ENCODE peak calls at places on chromosomes 6 and 20, in five cellular contexts. I, A, R, Q and B are unnamed samples.

GRCh38 chr6:145632971-145633370 is 102.3 kb downstream of the EPM2A start:
- DNase-seq in I (no peak), A (no peak), R (no peak), Q (no peak), B (no peak)

GRCh38 chr20:43982016-43982415 is 67.4 kb downstream of the TOX2 start:
- DNase-seq in I (no peak), A (no peak), R (no peak), Q (no peak), B (no peak)

GRCh38 chr6:168518867-168519266 is 77.9 kb downstream of the SMOC2 start:
- DNase-seq in I (no peak), A (no peak), R (no peak), Q (no peak), B (no peak)

GRCh38 chr6:37435816-37436215 is 2.8 kb downstream of the CMTR1 start:
- DNase-seq in I (no peak), A (no peak), R (no peak), Q (no peak), B (no peak)

GRCh38 chr20:54570561-54570960 is 95.2 kb downstream of the DOK5 start:
- DNase-seq in I (no peak), A (no peak), R (no peak), Q (no peak), B (no peak)

GRCh38 chr6:52992980-52993379 is 2.1 kb downstream of the GSTA4 start:
- DNase-seq in I (no peak), A (no peak), R (no peak), Q (no peak), B (no peak)

GRCh38 chr6:393391-394221 is 2.1 kb downstream of the IRF4 start:
- DNase-seq in I (no peak), A (no peak), R (no peak), Q (no peak), B (no peak)

GRCh38 chr20:52948491-52948890 is 23.7 kb upstream of the TSHZ2 start:
- DNase-seq in I (no peak), A (no peak), R (no peak), Q (no peak), B (no peak)

GRCh38 chr20:46350201-46350985 is 42.1 kb upstream of the CDH22 start:
- DNase-seq in I (no peak), A (no peak), R (peak), Q (peak), B (no peak)

GRCh38 chr6:42402184-42402583 is 49.5 kb downstream of the TRERF1 start:
- DNase-seq in I (no peak), A (no peak), R (peak), Q (no peak), B (no peak)

GRCh38 chr6:139129284-139129683 is 5.6 kb upstream of the HECA start:
- DNase-seq in I (no peak), A (no peak), R (no peak), Q (no peak), B (no peak)

GRCh38 chr20:2042400-2042799 is 48.5 kb upstream of the PDYN start:
- DNase-seq in I (no peak), A (no peak), R (no peak), Q (no peak), B (no peak)

GRCh38 chr6:109322825-109323580 is 59.3 kb downstream of the CD164 start:
- DNase-seq in I (no peak), A (no peak), R (no peak), Q (peak), B (no peak)

GRCh38 chr6:7691675-7692452 is 34.0 kb upstream of the BMP6 start:
- DNase-seq in I (peak), A (no peak), R (no peak), Q (peak), B (no peak)

GRCh38 chr6:32885698-32886286 is 31.8 kb downstream of the PSMB9 start:
- DNase-seq in I (peak), A (no peak), R (peak), Q (peak), B (no peak)

GRCh38 chr20:43949741-43950618 is 35.3 kb downstream of the TOX2 start:
- DNase-seq in I (no peak), A (no peak), R (peak), Q (peak), B (no peak)

GRCh38 chr20:21048841-21049273 is 57.3 kb downstream of the LINC00237 start:
- DNase-seq in I (peak), A (peak), R (no peak), Q (peak), B (peak)

GRCh38 chr6:11828185-11828897 is 49.7 kb upstream of the ADTRP start:
- DNase-seq in I (no peak), A (no peak), R (peak), Q (no peak), B (no peak)

GRCh38 chr20:5970381-5970780 is 19.9 kb downstream of the MCM8 start:
- DNase-seq in I (no peak), A (no peak), R (no peak), Q (no peak), B (no peak)

GRCh38 chr6:50927816-50928215 is 109.1 kb downstream of the TFAP2B start:
- DNase-seq in I (no peak), A (no peak), R (no peak), Q (no peak), B (no peak)

GRCh38 chr20:50274570-50275430 is 84.2 kb downstream of the CEBPB start:
- DNase-seq in I (peak), A (no peak), R (no peak), Q (no peak), B (no peak)

GRCh38 chr6:453152-453551 is 61.6 kb downstream of the IRF4 start:
- DNase-seq in I (no peak), A (peak), R (no peak), Q (no peak), B (no peak)

GRCh38 chr6:41659935-41660334 is 21.7 kb downstream of the MDFI start:
- DNase-seq in I (no peak), A (no peak), R (no peak), Q (no peak), B (no peak)

GRCh38 chr20:6686171-6686570 is 81.3 kb upstream of the BMP2 start:
- DNase-seq in I (no peak), A (no peak), R (no peak), Q (no peak), B (no peak)

GRCh38 chr6:132812756-132813172 is 1.6 kb upstream of the RPS12 start:
- DNase-seq in I (peak), A (no peak), R (no peak), Q (peak), B (no peak)

GRCh38 chr20:59948828-59949720 is 8.9 kb downstream of the FAM217B start:
- DNase-seq in I (peak), A (no peak), R (no peak), Q (peak), B (no peak)

GRCh38 chr20:50810063-50810462 is 15.2 kb downstream of the BCAS4 start:
- DNase-seq in I (no peak), A (no peak), R (no peak), Q (no peak), B (no peak)

GRCh38 chr6:130233332-130233731 is 10.6 kb upstream of the SAMD3 start:
- DNase-seq in I (no peak), A (no peak), R (no peak), Q (no peak), B (no peak)

GRCh38 chr6:79672631-79673065 is 41.5 kb downstream of the SH3BGRL2 start:
- DNase-seq in I (peak), A (no peak), R (no peak), Q (peak), B (no peak)

GRCh38 chr6:144548525-144548924 is 263.4 kb downstream of the UTRN start:
- DNase-seq in I (no peak), A (no peak), R (no peak), Q (no peak), B (no peak)

GRCh38 chr20:62371588-62372041 is 4.5 kb upstream of the LAMA5 start:
- DNase-seq in I (no peak), A (no peak), R (no peak), Q (no peak), B (no peak)

GRCh38 chr6:66849843-66850242 is 1142.8 kb upstream of the EYS start:
- DNase-seq in I (no peak), A (no peak), R (no peak), Q (no peak), B (no peak)

GRCh38 chr20:36793294-36794115 is 19.9 kb upstream of the DSN1 start:
- DNase-seq in I (no peak), A (no peak), R (no peak), Q (no peak), B (no peak)

GRCh38 chr20:19222520-19223040 is 10.1 kb downstream of the SLC24A3 start:
- DNase-seq in I (no peak), A (no peak), R (no peak), Q (no peak), B (no peak)

GRCh38 chr20:36384022-36384619 is 78.0 kb downstream of the DLGAP4 start:
- DNase-seq in I (peak), A (peak), R (no peak), Q (peak), B (peak)

GRCh38 chr20:53080969-53081871 is 109.1 kb downstream of the TSHZ2 start:
- DNase-seq in I (peak), A (no peak), R (no peak), Q (no peak), B (no peak)

GRCh38 chr6:134477991-134478635 is 160.2 kb upstream of the SGK1 start:
- DNase-seq in I (no peak), A (no peak), R (no peak), Q (no peak), B (no peak)

GRCh38 chr6:136792066-136792944 is at the start of gene MAP3K5:
- DNase-seq in I (peak), A (peak), R (no peak), Q (peak), B (peak)

GRCh38 chr6:143397229-143398222 is 53.0 kb downstream of the ADAT2 start:
- DNase-seq in I (peak), A (no peak), R (no peak), Q (peak), B (peak)
- TF ChIP-seq ATF3 in I (peak), A (no peak), R (no peak), Q (no peak), B (no peak)

DNA sequence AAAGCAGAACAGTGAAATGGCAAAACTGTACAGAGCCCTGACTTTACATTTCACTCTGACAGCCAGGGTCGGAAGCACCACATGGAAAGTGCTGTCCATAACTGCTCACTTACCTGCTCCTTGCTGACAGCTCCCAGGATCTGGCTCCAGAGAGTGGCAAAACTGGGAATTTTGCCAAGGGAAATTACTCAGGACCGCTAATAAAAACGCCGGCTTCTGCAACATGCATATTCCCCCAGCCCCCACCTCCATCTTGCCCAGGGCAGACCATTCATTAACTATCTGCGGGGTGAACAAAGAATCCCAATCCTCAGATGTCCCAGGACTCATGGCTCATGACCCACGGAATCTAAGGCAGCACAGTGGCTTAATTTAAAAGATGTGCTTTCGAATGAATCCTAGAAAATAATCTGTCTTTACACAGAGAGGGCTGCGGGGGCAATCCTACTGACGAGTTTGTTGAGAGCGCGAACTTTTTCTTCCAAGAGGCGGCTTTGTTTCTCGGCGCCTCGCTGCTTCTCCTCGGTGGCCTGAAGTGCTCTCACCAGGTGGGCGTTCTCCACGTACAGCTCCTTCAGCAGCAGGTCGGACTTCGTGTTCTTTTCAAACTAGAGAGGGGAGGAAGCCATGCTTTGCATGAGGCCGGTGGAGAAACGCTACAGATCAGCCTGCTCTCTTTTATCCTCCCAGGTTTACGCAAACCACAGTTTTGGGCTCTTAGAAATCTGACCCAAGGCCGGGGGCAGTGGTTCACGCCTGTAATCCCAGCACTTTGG is 45.8 kb downstream of the GINS1 start:
- DNase-seq in I (no peak), A (no peak), R (no peak), Q (no peak), B (no peak)
- TF ChIP-seq CREB1 in I (no peak), A (no peak), R (no peak), Q (no peak), B (no peak)

GRCh38 chr6:90131614-90132423 is 164.8 kb downstream of the BACH2 start:
- DNase-seq in I (no peak), A (no peak), R (no peak), Q (no peak), B (no peak)
- TF ChIP-seq ATF3 in I (no peak), A (no peak), R (no peak), Q (no peak), B (no peak)

DNA sequence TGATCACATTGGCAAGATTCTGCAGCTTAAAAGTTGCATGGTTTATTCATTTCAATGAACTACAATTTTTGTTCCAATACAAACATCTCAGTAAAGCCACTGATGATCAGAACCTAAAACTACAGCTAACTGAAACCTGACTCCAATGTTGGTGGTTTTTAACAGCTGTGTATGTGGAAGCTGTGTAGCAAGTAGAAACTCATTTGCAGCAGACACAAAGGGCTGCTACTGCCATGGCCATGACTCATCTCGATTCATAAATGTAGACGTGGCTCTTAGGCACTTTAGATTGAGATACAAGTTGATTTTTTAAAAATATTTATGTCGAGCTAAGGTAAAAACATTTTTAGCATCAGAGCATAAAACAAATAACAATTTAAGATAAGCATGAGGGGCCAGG is 19.5 kb upstream of the MAP3K4 start:
- DNase-seq in I (no peak), A (no peak), R (no peak), Q (no peak), B (no peak)
- TF ChIP-seq CREB1 in I (no peak), A (no peak), R (no peak), Q (no peak), B (no peak)

GRCh38 chr20:39258253-39258652 is 296.1 kb downstream of the DHX35 start:
- DNase-seq in I (no peak), A (no peak), R (no peak), Q (no peak), B (no peak)
- TF ChIP-seq ATF3 in I (no peak), A (no peak), R (no peak), Q (no peak), B (no peak)

GRCh38 chr20:41512624-41513023 is 105.6 kb downstream of the CHD6 start:
- DNase-seq in I (no peak), A (no peak), R (no peak), Q (no peak), B (no peak)
- TF ChIP-seq CREB1 in I (no peak), A (no peak), R (no peak), Q (no peak), B (no peak)

GRCh38 chr6:163427498-163428254 is 13.2 kb downstream of the QKI start:
- DNase-seq in I (peak), A (no peak), R (no peak), Q (peak), B (no peak)
- TF ChIP-seq ATF3 in I (no peak), A (no peak), R (no peak), Q (no peak), B (no peak)

GRCh38 chr6:33980176-33980805 is 165.6 kb downstream of the GRM4 start:
- DNase-seq in I (no peak), A (peak), R (no peak), Q (no peak), B (no peak)
- TF ChIP-seq CREB1 in I (no peak), A (no peak), R (no peak), Q (no peak), B (no peak)

GRCh38 chr6:35694462-35694861 is 5.7 kb upstream of the FKBP5 start:
- DNase-seq in I (no peak), A (no peak), R (no peak), Q (peak), B (no peak)

GRCh38 chr6:35703554-35703953 is 14.8 kb upstream of the FKBP5 start:
- DNase-seq in I (no peak), A (no peak), R (no peak), Q (no peak), B (no peak)

GRCh38 chr6:35698858-35699257 is 10.1 kb upstream of the FKBP5 start:
- DNase-seq in I (no peak), A (no peak), R (no peak), Q (no peak), B (no peak)
- TF ChIP-seq ATF3 in I (no peak), A (no peak), R (no peak), Q (no peak), B (no peak)

DNA sequence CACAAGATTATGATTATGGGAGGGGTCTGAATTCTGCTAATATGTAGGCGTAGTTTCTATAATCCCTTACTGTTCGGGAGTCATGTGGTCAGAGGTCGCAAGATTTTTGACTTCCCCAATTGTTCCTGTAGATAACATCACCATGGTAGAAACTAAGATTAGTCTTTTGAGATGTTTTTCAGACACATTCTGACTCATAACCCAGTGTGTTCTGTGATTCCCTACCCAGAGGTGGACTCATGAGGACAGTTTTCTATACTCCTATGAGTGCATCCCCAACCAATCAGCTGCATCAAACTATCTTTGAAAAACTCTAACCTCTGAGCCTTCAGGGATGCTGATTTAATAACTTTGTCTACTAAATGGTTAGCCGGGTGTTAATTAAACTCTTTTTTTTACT is 175.5 kb downstream of the RFPL4B start:
- DNase-seq in I (no peak), A (no peak), R (no peak), Q (no peak), B (no peak)
- TF ChIP-seq CREB1 in I (no peak), A (no peak), R (no peak), Q (no peak), B (no peak)